ENCODE peak calls at places on chromosomes 2 and 18, in five cellular contexts. U is H9, O is mesendoderm, R is trophoblast cell, X is neuronal stem cell. B is an unnamed sample.

GRCh38 chr2:96407919-96408550 is 72.5 kb downstream of the NCAPH start:
- DNase-seq in U (no peak), O (no peak), R (no peak), X (no peak), B (no peak)

GRCh38 chr2:7418343-7418742 is 501.1 kb downstream of the RNF144A start:
- DNase-seq in U (no peak), O (no peak), R (no peak), X (no peak), B (no peak)

GRCh38 chr2:190829642-190830041 is 51.0 kb upstream of the GLS start:
- DNase-seq in U (no peak), O (no peak), R (no peak), X (no peak), B (no peak)

GRCh38 chr2:98020992-98021713 is 25.4 kb upstream of the TMEM131 start:
- DNase-seq in U (no peak), O (no peak), R (no peak), X (no peak), B (no peak)

GRCh38 chr18:48352051-48352755 is 57.0 kb downstream of the ZBTB7C start:
- DNase-seq in U (no peak), O (no peak), R (no peak), X (no peak), B (no peak)

GRCh38 chr18:73780218-73780617 is 367.4 kb downstream of the FBXO15 start:
- DNase-seq in U (no peak), O (peak), R (no peak), X (no peak), B (no peak)

GRCh38 chr2:229714080-229714735 is at the start of gene DNER:
- DNase-seq in U (peak), O (peak), R (peak), X (peak), B (no peak)

GRCh38 chr2:150625300-150625699 is 137.8 kb upstream of the RND3 start:
- DNase-seq in U (no peak), O (no peak), R (no peak), X (no peak), B (no peak)

GRCh38 chr2:132669854-132670103 is 226 bp downstream of the LYPD1 start:
- DNase-seq in U (no peak), O (no peak), R (no peak), X (peak), B (peak)

GRCh38 chr18:21241224-21242131 is 554 bp upstream of the GREB1L start:
- DNase-seq in U (peak), O (peak), R (peak), X (peak), B (peak)

GRCh38 chr18:8792688-8793316 is 87.4 kb downstream of the MTCL1 start:
- DNase-seq in U (no peak), O (no peak), R (no peak), X (no peak), B (no peak)

GRCh38 chr18:11654736-11655604 is 34.1 kb upstream of the GNAL start:
- DNase-seq in U (peak), O (peak), R (peak), X (peak), B (peak)

GRCh38 chr2:5698171-5698570 is 6.0 kb downstream of the SOX11 start:
- DNase-seq in U (no peak), O (no peak), R (no peak), X (no peak), B (no peak)

GRCh38 chr2:239341840-239342239 is 59.0 kb downstream of the HDAC4 start:
- DNase-seq in U (no peak), O (no peak), R (no peak), X (no peak), B (no peak)

GRCh38 chr2:201460532-201460931 is 9.0 kb downstream of the STRADB start:
- DNase-seq in U (no peak), O (no peak), R (no peak), X (no peak), B (no peak)

GRCh38 chr2:239552213-239552926 is 151.6 kb upstream of the HDAC4 start:
- DNase-seq in U (no peak), O (no peak), R (no peak), X (no peak), B (no peak)

GRCh38 chr2:101854877-101855276 is 136.9 kb upstream of the IL1R2 start:
- DNase-seq in U (no peak), O (no peak), R (no peak), X (no peak), B (no peak)

GRCh38 chr18:13284330-13285027 is 65.9 kb downstream of the LDLRAD4 start:
- DNase-seq in U (no peak), O (no peak), R (no peak), X (no peak), B (no peak)

GRCh38 chr18:77234504-77235365 is 14.9 kb upstream of the GALR1 start:
- DNase-seq in U (no peak), O (no peak), R (no peak), X (no peak), B (no peak)

GRCh38 chr18:62957885-62958472 is 242.6 kb downstream of the PHLPP1 start:
- DNase-seq in U (peak), O (peak), R (peak), X (peak), B (peak)

GRCh38 chr2:117949800-117950199 is 64.1 kb downstream of the CCDC93 start:
- DNase-seq in U (no peak), O (no peak), R (no peak), X (no peak), B (no peak)

GRCh38 chr2:66507673-66508127 is 72.8 kb downstream of the MEIS1 start:
- DNase-seq in U (peak), O (peak), R (no peak), X (peak), B (peak)

DNA sequence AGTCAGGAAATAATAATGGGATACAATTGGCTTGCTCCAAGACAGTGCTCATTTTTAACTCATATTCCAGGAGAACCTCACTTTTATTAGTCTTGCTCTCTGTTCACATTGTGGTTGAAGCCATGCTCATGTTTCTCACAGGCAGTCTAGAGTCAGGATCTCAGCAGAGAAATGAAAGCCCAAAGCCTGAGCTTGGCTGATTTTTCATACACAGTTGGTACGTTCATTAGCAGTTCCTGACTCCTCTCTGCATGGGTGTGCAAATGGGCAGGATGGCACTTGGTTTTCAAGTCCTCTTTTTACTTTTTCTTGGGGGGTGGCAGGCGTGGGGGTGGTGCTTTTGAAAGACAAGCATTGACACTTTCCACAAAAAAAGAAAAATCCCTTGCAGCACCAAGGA is 56.0 kb upstream of the KLF7 start:
- DNase-seq in U (no peak), O (no peak), R (no peak), X (no peak), B (no peak)
- H2BK120ac ChIP-seq in U (no peak), O (no peak), R (no peak), X (no peak), B (no peak)

DNA sequence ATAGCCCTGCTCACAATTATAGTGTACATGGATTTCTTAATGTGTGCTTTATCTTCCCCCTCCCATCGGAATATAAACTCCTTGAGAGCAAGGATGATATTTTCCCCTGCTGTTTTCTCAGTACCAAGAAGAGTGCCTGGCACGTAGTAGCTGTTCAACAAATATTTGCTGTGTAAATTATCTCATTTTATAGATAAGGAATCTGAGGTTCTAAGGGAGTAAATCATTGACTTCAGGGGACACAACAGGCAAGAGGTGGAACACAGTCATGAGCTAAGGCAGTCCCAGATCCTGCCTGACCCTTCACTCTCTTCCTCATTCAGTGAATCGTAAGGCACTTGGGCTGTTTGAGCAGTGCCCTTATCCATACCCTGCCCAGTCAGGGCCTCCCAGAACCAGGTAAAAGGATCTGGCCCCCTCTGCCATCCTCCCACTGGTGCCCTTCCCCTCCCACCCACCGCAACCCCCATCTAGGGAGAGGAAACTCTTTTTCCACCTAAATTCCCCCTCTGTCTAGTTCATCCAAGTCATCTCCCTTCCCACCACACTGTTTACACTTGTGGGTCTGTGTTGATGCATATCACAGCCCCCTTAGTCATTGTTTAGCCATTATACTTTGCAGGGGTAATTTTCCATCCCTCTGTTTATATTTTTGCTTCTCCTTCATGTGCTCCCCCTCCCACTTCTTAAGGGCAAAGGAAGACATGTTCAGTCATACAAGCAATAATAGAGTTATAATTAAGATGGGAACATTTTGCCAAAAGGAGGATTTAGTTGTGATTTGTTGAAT is 187.5 kb upstream of the TNP1 start:
- DNase-seq in U (no peak), O (no peak), R (no peak), X (no peak), B (peak)
- H2BK120ac ChIP-seq in U (no peak), O (no peak), R (no peak), X (no peak), B (peak)

GRCh38 chr18:68355637-68356036 is 359.3 kb downstream of the TMX3 start:
- DNase-seq in U (no peak), O (no peak), R (no peak), X (no peak), B (no peak)
- H2BK120ac ChIP-seq in U (no peak), O (no peak), R (no peak), X (no peak), B (no peak)

DNA sequence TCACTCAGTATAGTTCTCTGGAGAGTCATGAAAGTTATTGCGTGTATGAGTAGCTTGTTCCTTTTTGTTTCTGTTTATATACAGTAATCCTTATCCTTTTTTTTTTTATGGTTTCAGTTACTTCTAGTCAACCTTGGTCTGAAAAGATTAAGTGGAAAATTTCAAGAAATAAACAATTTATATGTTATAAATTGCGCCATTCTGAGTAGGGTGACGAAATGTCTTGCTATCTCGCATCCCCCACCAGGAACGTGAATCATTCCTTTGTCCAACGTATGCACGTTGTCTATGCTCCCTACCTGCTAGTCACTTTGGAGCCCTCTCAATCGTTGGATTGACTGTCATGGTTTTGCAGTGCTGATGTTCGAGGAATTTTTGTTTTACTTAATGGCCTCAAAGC is 60.4 kb downstream of the FAM117B start:
- DNase-seq in U (no peak), O (no peak), R (peak), X (no peak), B (peak)
- H2BK120ac ChIP-seq in U (no peak), O (no peak), R (no peak), X (no peak), B (no peak)

DNA sequence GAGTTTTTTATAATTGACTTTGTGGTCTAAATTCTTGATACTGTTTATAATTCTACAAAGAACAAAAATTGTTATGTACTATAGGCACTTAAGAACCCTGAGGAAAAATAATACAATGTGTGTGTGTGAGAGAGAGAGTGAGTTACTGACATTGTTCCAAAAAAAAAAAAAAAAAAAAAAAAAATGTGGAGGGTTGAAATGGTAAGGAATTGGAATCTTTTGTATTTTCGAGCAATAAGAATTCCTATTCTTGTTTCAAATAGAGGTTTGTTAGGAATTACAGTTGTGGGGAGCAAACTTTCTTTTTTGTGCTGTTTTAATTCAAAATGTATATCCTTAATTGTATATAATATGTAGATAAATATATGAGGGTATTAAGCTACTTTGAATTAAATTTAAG is 45.7 kb downstream of the VAPA start:
- DNase-seq in U (no peak), O (no peak), R (no peak), X (no peak), B (no peak)
- H2BK120ac ChIP-seq in U (no peak), O (no peak), R (no peak), X (no peak), B (no peak)

GRCh38 chr18:39455300-39455699 is 1889.7 kb upstream of the CELF4 start:
- DNase-seq in U (no peak), O (no peak), R (no peak), X (no peak), B (peak)
- H2BK120ac ChIP-seq in U (no peak), O (no peak), R (no peak), X (no peak), B (no peak)

B was measured in mesenchymal stem cell.